ENCODE peak calls at places on chromosomes 5 and 9, in eight cellular contexts. One of them, this sample, is unnamed.

GRCh38 chr5:5188377-5189020 is 48.4 kb downstream of the ADAMTS16 start:
- DNase-seq in lower leg skin: no peak
- DNase-seq in astrocyte: no peak
- DNase-seq in left lung: no peak
- DNase-seq in astrocyte of the spinal cord: no peak
- DNase-seq in right lobe of liver: no peak
- DNase-seq in heart right ventricle: no peak
- DNase-seq in Caco-2: no peak
- DNase-seq in this sample: no peak

GRCh38 chr5:173829826-173830225 is 58.3 kb upstream of the CPEB4 start:
- DNase-seq in lower leg skin: no peak
- DNase-seq in astrocyte: peak
- DNase-seq in left lung: no peak
- DNase-seq in astrocyte of the spinal cord: peak
- DNase-seq in right lobe of liver: no peak
- DNase-seq in heart right ventricle: no peak
- DNase-seq in Caco-2: no peak
- DNase-seq in this sample: peak

GRCh38 chr5:134503088-134503936 is 22.2 kb upstream of the JADE2 start:
- DNase-seq in lower leg skin: peak
- DNase-seq in astrocyte: peak
- DNase-seq in left lung: peak
- DNase-seq in astrocyte of the spinal cord: peak
- DNase-seq in right lobe of liver: peak
- DNase-seq in heart right ventricle: peak
- DNase-seq in Caco-2: no peak
- DNase-seq in this sample: peak

GRCh38 chr5:154794525-154795234 is 39.5 kb downstream of the LARP1 start:
- DNase-seq in lower leg skin: no peak
- DNase-seq in astrocyte: peak
- DNase-seq in left lung: no peak
- DNase-seq in astrocyte of the spinal cord: peak
- DNase-seq in right lobe of liver: no peak
- DNase-seq in heart right ventricle: no peak
- DNase-seq in Caco-2: peak
- DNase-seq in this sample: no peak

GRCh38 chr5:24623018-24623417 is 21.8 kb downstream of the CDH10 start:
- DNase-seq in lower leg skin: no peak
- DNase-seq in astrocyte: no peak
- DNase-seq in left lung: no peak
- DNase-seq in astrocyte of the spinal cord: no peak
- DNase-seq in right lobe of liver: no peak
- DNase-seq in heart right ventricle: no peak
- DNase-seq in Caco-2: no peak
- DNase-seq in this sample: peak

GRCh38 chr5:54520940-54521339 is 3.4 kb downstream of the SNX18 start:
- DNase-seq in lower leg skin: no peak
- DNase-seq in astrocyte: no peak
- DNase-seq in left lung: no peak
- DNase-seq in astrocyte of the spinal cord: peak
- DNase-seq in right lobe of liver: no peak
- DNase-seq in heart right ventricle: no peak
- DNase-seq in Caco-2: no peak
- DNase-seq in this sample: peak

GRCh38 chr5:116084231-116084630 is 594 bp upstream of the COMMD10 start:
- DNase-seq in lower leg skin: no peak
- DNase-seq in astrocyte: peak
- DNase-seq in left lung: no peak
- DNase-seq in astrocyte of the spinal cord: peak
- DNase-seq in right lobe of liver: no peak
- DNase-seq in heart right ventricle: no peak
- DNase-seq in Caco-2: no peak
- DNase-seq in this sample: peak

GRCh38 chr9:93096811-93097382 is 880 bp downstream of the CARD19 start:
- DNase-seq in lower leg skin: no peak
- DNase-seq in astrocyte: no peak
- DNase-seq in left lung: peak
- DNase-seq in astrocyte of the spinal cord: no peak
- DNase-seq in right lobe of liver: no peak
- DNase-seq in heart right ventricle: no peak
- DNase-seq in Caco-2: no peak
- DNase-seq in this sample: no peak

GRCh38 chr9:84397822-84398221 is 57.3 kb upstream of the SLC28A3 start:
- DNase-seq in lower leg skin: no peak
- DNase-seq in astrocyte: peak
- DNase-seq in left lung: no peak
- DNase-seq in astrocyte of the spinal cord: peak
- DNase-seq in right lobe of liver: no peak
- DNase-seq in heart right ventricle: no peak
- DNase-seq in Caco-2: no peak
- DNase-seq in this sample: peak

GRCh38 chr5:96337048-96337781 is 95.8 kb downstream of the PCSK1 start:
- DNase-seq in lower leg skin: no peak
- DNase-seq in astrocyte: no peak
- DNase-seq in left lung: no peak
- DNase-seq in astrocyte of the spinal cord: no peak
- DNase-seq in right lobe of liver: no peak
- DNase-seq in heart right ventricle: no peak
- DNase-seq in Caco-2: no peak
- DNase-seq in this sample: peak

GRCh38 chr9:97072285-97072770 is 33.4 kb upstream of the CTSV start:
- DNase-seq in lower leg skin: no peak
- DNase-seq in astrocyte: no peak
- DNase-seq in left lung: no peak
- DNase-seq in astrocyte of the spinal cord: no peak
- DNase-seq in right lobe of liver: no peak
- DNase-seq in heart right ventricle: no peak
- DNase-seq in Caco-2: peak
- DNase-seq in this sample: no peak

GRCh38 chr9:136329211-136329627 is 1.9 kb downstream of the GPSM1 start:
- DNase-seq in lower leg skin: no peak
- DNase-seq in astrocyte: no peak
- DNase-seq in left lung: no peak
- DNase-seq in astrocyte of the spinal cord: no peak
- DNase-seq in right lobe of liver: no peak
- DNase-seq in heart right ventricle: no peak
- DNase-seq in Caco-2: no peak
- DNase-seq in this sample: no peak

GRCh38 chr5:119363271-119363670 is 7.5 kb downstream of the TNFAIP8 start:
- DNase-seq in lower leg skin: no peak
- DNase-seq in astrocyte: no peak
- DNase-seq in left lung: no peak
- DNase-seq in astrocyte of the spinal cord: no peak
- DNase-seq in right lobe of liver: no peak
- DNase-seq in heart right ventricle: no peak
- DNase-seq in Caco-2: no peak
- DNase-seq in this sample: no peak

GRCh38 chr9:127204771-127205470 is 59.7 kb upstream of the GARNL3 start:
- DNase-seq in lower leg skin: no peak
- DNase-seq in astrocyte: no peak
- DNase-seq in left lung: peak
- DNase-seq in astrocyte of the spinal cord: no peak
- DNase-seq in right lobe of liver: no peak
- DNase-seq in heart right ventricle: no peak
- DNase-seq in Caco-2: no peak
- DNase-seq in this sample: peak

GRCh38 chr5:141869514-141869913 is 8.7 kb downstream of the PCDH1 start:
- DNase-seq in lower leg skin: no peak
- DNase-seq in astrocyte: no peak
- DNase-seq in left lung: no peak
- DNase-seq in astrocyte of the spinal cord: no peak
- DNase-seq in right lobe of liver: no peak
- DNase-seq in heart right ventricle: no peak
- DNase-seq in Caco-2: no peak
- DNase-seq in this sample: no peak

DNA sequence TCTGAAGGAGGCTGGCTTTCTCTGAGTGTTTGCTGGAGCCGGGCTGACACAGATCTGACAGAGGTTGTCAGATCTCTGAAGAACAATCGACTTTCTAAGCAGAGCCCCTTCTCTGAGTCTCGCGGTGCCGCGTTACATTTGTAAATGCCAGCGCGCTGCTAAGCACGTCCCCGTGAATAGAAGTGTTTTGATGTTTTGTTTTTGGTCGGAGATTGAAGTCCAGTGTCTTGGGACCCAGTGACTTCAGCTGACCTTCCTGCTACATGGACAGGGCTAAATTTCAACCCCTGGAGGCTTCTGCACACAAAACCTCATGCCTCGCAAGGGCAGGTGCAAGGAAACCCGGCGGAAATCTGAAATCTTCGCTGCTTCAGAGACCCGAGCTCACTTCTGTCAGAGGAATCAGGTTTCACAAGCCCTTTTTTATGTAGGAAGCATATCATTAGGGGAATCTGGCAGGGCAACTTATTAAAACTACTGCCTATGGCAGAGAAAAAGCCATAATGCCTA is 27.2 kb downstream of the NEUROG1 start:
- DNase-seq in lower leg skin: no peak
- DNase-seq in astrocyte: no peak
- DNase-seq in left lung: no peak
- DNase-seq in astrocyte of the spinal cord: no peak
- DNase-seq in right lobe of liver: no peak
- DNase-seq in heart right ventricle: no peak
- DNase-seq in Caco-2: peak
- DNase-seq in this sample: no peak
- H3K4me3 ChIP-seq in lower leg skin: no peak
- H3K4me3 ChIP-seq in astrocyte: no peak
- H3K4me3 ChIP-seq in left lung: no peak
- H3K4me3 ChIP-seq in astrocyte of the spinal cord: no peak
- H3K4me3 ChIP-seq in right lobe of liver: no peak
- H3K4me3 ChIP-seq in heart right ventricle: no peak
- H3K4me3 ChIP-seq in Caco-2: peak
- H3K4me3 ChIP-seq in this sample: no peak

GRCh38 chr9:78365979-78366697 is 69.2 kb downstream of the PSAT1 start:
- DNase-seq in lower leg skin: no peak
- DNase-seq in astrocyte: no peak
- DNase-seq in left lung: no peak
- DNase-seq in astrocyte of the spinal cord: peak
- DNase-seq in right lobe of liver: no peak
- DNase-seq in heart right ventricle: no peak
- DNase-seq in Caco-2: no peak
- DNase-seq in this sample: peak
- TF ChIP-seq CTCF in lower leg skin: no peak
- TF ChIP-seq CTCF in astrocyte: peak
- TF ChIP-seq CTCF in left lung: peak
- TF ChIP-seq CTCF in astrocyte of the spinal cord: peak
- TF ChIP-seq CTCF in right lobe of liver: peak
- TF ChIP-seq CTCF in heart right ventricle: no peak
- TF ChIP-seq CTCF in Caco-2: no peak
- TF ChIP-seq CTCF in this sample: peak

GRCh38 chr9:88933607-88934379 is 57.5 kb upstream of the S1PR3 start:
- DNase-seq in lower leg skin: no peak
- DNase-seq in astrocyte: no peak
- DNase-seq in left lung: no peak
- DNase-seq in astrocyte of the spinal cord: no peak
- DNase-seq in right lobe of liver: no peak
- DNase-seq in heart right ventricle: no peak
- DNase-seq in Caco-2: peak
- DNase-seq in this sample: no peak

GRCh38 chr9:88938181-88938580 is 53.1 kb upstream of the S1PR3 start:
- DNase-seq in lower leg skin: no peak
- DNase-seq in astrocyte: no peak
- DNase-seq in left lung: no peak
- DNase-seq in astrocyte of the spinal cord: no peak
- DNase-seq in right lobe of liver: no peak
- DNase-seq in heart right ventricle: no peak
- DNase-seq in Caco-2: no peak
- DNase-seq in this sample: no peak

GRCh38 chr9:88936668-88937067 is 54.6 kb upstream of the S1PR3 start:
- DNase-seq in lower leg skin: no peak
- DNase-seq in astrocyte: peak
- DNase-seq in left lung: no peak
- DNase-seq in astrocyte of the spinal cord: no peak
- DNase-seq in right lobe of liver: no peak
- DNase-seq in heart right ventricle: no peak
- DNase-seq in Caco-2: no peak
- DNase-seq in this sample: no peak

GRCh38 chr9:88937248-88937647 is 54.0 kb upstream of the S1PR3 start:
- DNase-seq in lower leg skin: no peak
- DNase-seq in astrocyte: no peak
- DNase-seq in left lung: no peak
- DNase-seq in astrocyte of the spinal cord: no peak
- DNase-seq in right lobe of liver: no peak
- DNase-seq in heart right ventricle: no peak
- DNase-seq in Caco-2: no peak
- DNase-seq in this sample: no peak

DNA sequence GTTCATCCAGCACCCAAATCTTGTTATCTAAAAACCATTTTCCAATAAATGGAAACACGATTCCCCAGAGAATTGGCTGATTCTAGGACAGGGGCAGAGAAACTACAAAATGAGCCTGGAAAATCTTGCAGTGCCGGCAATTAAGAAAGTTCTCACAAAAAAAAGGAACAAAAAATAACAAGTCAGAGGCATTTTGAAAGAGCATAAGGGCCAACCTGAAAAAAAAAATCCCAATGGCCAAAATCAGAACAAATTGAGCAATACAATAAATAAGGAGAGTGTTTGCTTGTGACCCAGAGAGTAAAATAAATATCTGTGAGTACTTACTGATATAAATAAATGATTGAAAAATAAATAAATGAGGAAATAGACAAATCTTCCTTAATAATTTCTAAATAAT is 55.1 kb upstream of the S1PR3 start:
- DNase-seq in lower leg skin: no peak
- DNase-seq in astrocyte: no peak
- DNase-seq in left lung: no peak
- DNase-seq in astrocyte of the spinal cord: no peak
- DNase-seq in right lobe of liver: no peak
- DNase-seq in heart right ventricle: no peak
- DNase-seq in Caco-2: no peak
- DNase-seq in this sample: no peak
- H3K4me3 ChIP-seq in lower leg skin: no peak
- H3K4me3 ChIP-seq in astrocyte: no peak
- H3K4me3 ChIP-seq in left lung: no peak
- H3K4me3 ChIP-seq in astrocyte of the spinal cord: no peak
- H3K4me3 ChIP-seq in right lobe of liver: no peak
- H3K4me3 ChIP-seq in heart right ventricle: no peak
- H3K4me3 ChIP-seq in Caco-2: no peak
- H3K4me3 ChIP-seq in this sample: no peak

GRCh38 chr5:157322581-157322980 is 56.7 kb downstream of the CYFIP2 start:
- DNase-seq in lower leg skin: no peak
- DNase-seq in astrocyte: no peak
- DNase-seq in left lung: no peak
- DNase-seq in astrocyte of the spinal cord: no peak
- DNase-seq in right lobe of liver: no peak
- DNase-seq in heart right ventricle: no peak
- DNase-seq in Caco-2: no peak
- DNase-seq in this sample: no peak

GRCh38 chr5:157324237-157324636 is 58.3 kb downstream of the CYFIP2 start:
- DNase-seq in lower leg skin: no peak
- DNase-seq in astrocyte: no peak
- DNase-seq in left lung: no peak
- DNase-seq in astrocyte of the spinal cord: no peak
- DNase-seq in right lobe of liver: no peak
- DNase-seq in heart right ventricle: no peak
- DNase-seq in Caco-2: no peak
- DNase-seq in this sample: no peak

GRCh38 chr5:157326440-157327023 is 60.6 kb downstream of the CYFIP2 start:
- DNase-seq in lower leg skin: no peak
- DNase-seq in astrocyte: no peak
- DNase-seq in left lung: no peak
- DNase-seq in astrocyte of the spinal cord: no peak
- DNase-seq in right lobe of liver: no peak
- DNase-seq in heart right ventricle: no peak
- DNase-seq in Caco-2: peak
- DNase-seq in this sample: no peak

GRCh38 chr5:157327771-157328170 is 61.8 kb downstream of the CYFIP2 start:
- DNase-seq in lower leg skin: no peak
- DNase-seq in astrocyte: no peak
- DNase-seq in left lung: no peak
- DNase-seq in astrocyte of the spinal cord: no peak
- DNase-seq in right lobe of liver: no peak
- DNase-seq in heart right ventricle: no peak
- DNase-seq in Caco-2: no peak
- DNase-seq in this sample: no peak

GRCh38 chr5:157323107-157323706 is 57.3 kb downstream of the CYFIP2 start:
- DNase-seq in lower leg skin: no peak
- DNase-seq in astrocyte: no peak
- DNase-seq in left lung: no peak
- DNase-seq in astrocyte of the spinal cord: no peak
- DNase-seq in right lobe of liver: no peak
- DNase-seq in heart right ventricle: no peak
- DNase-seq in Caco-2: no peak
- DNase-seq in this sample: no peak
- TF ChIP-seq CTCF in lower leg skin: no peak
- TF ChIP-seq CTCF in astrocyte: peak
- TF ChIP-seq CTCF in left lung: no peak
- TF ChIP-seq CTCF in astrocyte of the spinal cord: peak
- TF ChIP-seq CTCF in right lobe of liver: no peak
- TF ChIP-seq CTCF in heart right ventricle: no peak
- TF ChIP-seq CTCF in Caco-2: peak
- TF ChIP-seq CTCF in this sample: peak

This sample was measured in AG10803.